ENCODE peak calls at places on chromosomes 3 and 15, in six cellular contexts. N, T, S, R, L and F are unnamed samples.

GRCh38 chr15:51267714-51268105 is 70.7 kb downstream of the CYP19A1 start:
- DNase-seq in N (no peak), T (no peak), S (no peak), R (no peak), L (no peak), F (no peak)

GRCh38 chr15:90087454-90088154 is 14.7 kb downstream of the IDH2 start:
- DNase-seq in N (no peak), T (no peak), S (no peak), R (no peak), L (no peak), F (no peak)

GRCh38 chr15:33400941-33401340 is 90.2 kb downstream of the RYR3 start:
- DNase-seq in N (no peak), T (no peak), S (no peak), R (no peak), L (no peak), F (no peak)

GRCh38 chr3:14549256-14549931 is 9.3 kb upstream of the GRIP2 start:
- DNase-seq in N (no peak), T (no peak), S (no peak), R (no peak), L (no peak), F (peak)

GRCh38 chr3:14550181-14550580 is 10.0 kb upstream of the GRIP2 start:
- DNase-seq in N (no peak), T (no peak), S (no peak), R (no peak), L (no peak), F (no peak)

GRCh38 chr15:40545457-40545856 is 19.4 kb downstream of the CCDC32 start:
- DNase-seq in N (no peak), T (no peak), S (no peak), R (no peak), L (no peak), F (no peak)

GRCh38 chr15:83769411-83769960 is 115.6 kb downstream of the ADAMTSL3 start:
- DNase-seq in N (no peak), T (no peak), S (no peak), R (no peak), L (no peak), F (no peak)

GRCh38 chr15:79513916-79514315 is 81.8 kb downstream of the MINAR1 start:
- DNase-seq in N (no peak), T (no peak), S (no peak), R (no peak), L (no peak), F (no peak)

GRCh38 chr15:40082195-40082868 is 26.3 kb downstream of the BMF start:
- DNase-seq in N (no peak), T (no peak), S (no peak), R (no peak), L (no peak), F (no peak)

GRCh38 chr15:99181544-99181943 is 67.8 kb downstream of the TTC23 start:
- DNase-seq in N (no peak), T (no peak), S (peak), R (no peak), L (no peak), F (peak)

GRCh38 chr15:80593486-80594055 is 101.5 kb upstream of the ABHD17C start:
- DNase-seq in N (no peak), T (no peak), S (no peak), R (no peak), L (no peak), F (no peak)

GRCh38 chr3:15327941-15328340 is 4.4 kb downstream of the SH3BP5 start:
- DNase-seq in N (no peak), T (no peak), S (peak), R (no peak), L (no peak), F (peak)

GRCh38 chr15:39942101-39942752 is 8.3 kb downstream of the EIF2AK4 start:
- DNase-seq in N (no peak), T (no peak), S (no peak), R (no peak), L (no peak), F (no peak)

GRCh38 chr15:100533934-100534333 is 5.2 kb upstream of the CERS3 start:
- DNase-seq in N (no peak), T (no peak), S (no peak), R (no peak), L (no peak), F (no peak)

GRCh38 chr3:150251654-150252053 is 156.4 kb upstream of the TSC22D2 start:
- DNase-seq in N (no peak), T (no peak), S (no peak), R (no peak), L (no peak), F (no peak)

GRCh38 chr15:74995779-74996765 is 709 bp downstream of the SCAMP5 start:
- DNase-seq in N (no peak), T (no peak), S (peak), R (no peak), L (peak), F (no peak)

GRCh38 chr3:115436767-115437301 is 186.5 kb upstream of the GAP43 start:
- DNase-seq in N (no peak), T (no peak), S (peak), R (peak), L (no peak), F (no peak)

GRCh38 chr3:127565711-127566110 is 24.8 kb downstream of the TPRA1 start:
- DNase-seq in N (no peak), T (no peak), S (no peak), R (no peak), L (no peak), F (no peak)

GRCh38 chr3:98333989-98334606 is 19.6 kb upstream of the OR5K4 start:
- DNase-seq in N (no peak), T (no peak), S (no peak), R (no peak), L (no peak), F (no peak)

GRCh38 chr3:99319450-99319849 is 318.9 kb upstream of the COL8A1 start:
- DNase-seq in N (no peak), T (no peak), S (no peak), R (no peak), L (no peak), F (no peak)

GRCh38 chr3:64578384-64578783 is 109.4 kb downstream of the ADAMTS9 start:
- DNase-seq in N (no peak), T (no peak), S (no peak), R (no peak), L (no peak), F (no peak)

GRCh38 chr3:189324538-189325138 is 152.9 kb downstream of the TPRG1 start:
- DNase-seq in N (peak), T (peak), S (no peak), R (peak), L (no peak), F (peak)